ENCODE peak calls at places on chromosomes 11 and 22, in five cellular contexts. C is ELF-1; O is ACHN; I is WTC11; S is stimulated activated CD8-positive, alpha-beta memory T cell treated with anti-CD3 and anti-CD28 coated beads, Interleukin-15, amount 100 ng/mL, for 1 hour. Z is an unnamed sample.

GRCh38 chr11:19359425-19360000 is 118.8 kb upstream of the E2F8 start:
- DNase-seq in C (no peak), O (no peak), I (no peak), S (no peak), Z (no peak)

GRCh38 chr11:76622481-76623094 is 48.0 kb downstream of the LRRC32 start:
- DNase-seq in C (no peak), O (no peak), I (no peak), S (no peak), Z (no peak)

GRCh38 chr22:17773606-17774205 is 563 bp downstream of the BID start:
- DNase-seq in C (peak), O (peak), I (peak), S (no peak), Z (peak)

GRCh38 chr22:24485608-24486007 is 9.5 kb upstream of the UPB1 start:
- DNase-seq in C (no peak), O (peak), I (no peak), S (no peak), Z (no peak)

GRCh38 chr22:45376703-45377102 is 36.7 kb downstream of the SMC1B start:
- DNase-seq in C (no peak), O (no peak), I (no peak), S (no peak), Z (no peak)

GRCh38 chr11:72085836-72086475 is 5.3 kb downstream of the LRRC51 start:
- DNase-seq in C (no peak), O (no peak), I (no peak), S (no peak), Z (no peak)

GRCh38 chr11:59802639-59803176 is 7.9 kb downstream of the MRPL16 start:
- DNase-seq in C (peak), O (peak), I (no peak), S (peak), Z (peak)

GRCh38 chr11:110711776-110712642 is at the start of gene ARHGAP20:
- DNase-seq in C (peak), O (no peak), I (peak), S (no peak), Z (peak)

GRCh38 chr11:119418759-119419158 is 4.2 kb downstream of the THY1 start:
- DNase-seq in C (no peak), O (no peak), I (no peak), S (no peak), Z (no peak)

GRCh38 chr22:20264614-20265452 is 3.3 kb downstream of the RTN4R start:
- DNase-seq in C (no peak), O (no peak), I (no peak), S (no peak), Z (no peak)

GRCh38 chr11:65944191-65944590 is 1.1 kb upstream of the TSGA10IP start:
- DNase-seq in C (no peak), O (no peak), I (no peak), S (no peak), Z (no peak)

GRCh38 chr22:39278040-39278439 is 33.3 kb upstream of the PDGFB start:
- DNase-seq in C (no peak), O (no peak), I (no peak), S (no peak), Z (no peak)